ENCODE peak calls at places on chromosomes 6 and 20, in six cellular contexts. One of them, this sample, is unnamed.

GRCh38 chr6:28648878-28649375 is 123.2 kb downstream of the GPX5 start:
- DNase-seq in brain microvascular endothelial cell: peak; percentile 7
- DNase-seq in breast epithelium: no peak
- DNase-seq in CD8-positive, alpha-beta memory T cell: no peak
- DNase-seq in aorta: no peak
- DNase-seq in CD8-positive, alpha-beta T cell: no peak
- DNase-seq in this sample: no peak

GRCh38 chr6:120545353-120545752 is 788.9 kb downstream of the TBC1D32 start:
- DNase-seq in CD8-positive, alpha-beta T cell: no peak
- DNase-seq in brain microvascular endothelial cell: no peak
- DNase-seq in aorta: no peak
- DNase-seq in CD8-positive, alpha-beta memory T cell: no peak
- DNase-seq in breast epithelium: no peak
- DNase-seq in this sample: no peak

GRCh38 chr20:14721926-14722325 is 384.5 kb upstream of the FLRT3 start:
- DNase-seq in aorta: no peak
- DNase-seq in CD8-positive, alpha-beta T cell: no peak
- DNase-seq in brain microvascular endothelial cell: no peak
- DNase-seq in breast epithelium: no peak
- DNase-seq in CD8-positive, alpha-beta memory T cell: no peak
- DNase-seq in this sample: no peak

GRCh38 chr20:2544211-2544610 is 7.8 kb downstream of the TMC2 start:
- DNase-seq in breast epithelium: no peak
- DNase-seq in aorta: no peak
- DNase-seq in CD8-positive, alpha-beta memory T cell: no peak
- DNase-seq in CD8-positive, alpha-beta T cell: no peak
- DNase-seq in brain microvascular endothelial cell: no peak
- DNase-seq in this sample: no peak

GRCh38 chr20:7742479-7742878 is 197.8 kb downstream of the HAO1 start:
- DNase-seq in CD8-positive, alpha-beta memory T cell: no peak
- DNase-seq in breast epithelium: no peak
- DNase-seq in brain microvascular endothelial cell: peak; percentile 57
- DNase-seq in aorta: no peak
- DNase-seq in CD8-positive, alpha-beta T cell: no peak
- DNase-seq in this sample: peak; percentile 18

GRCh38 chr20:878511-879307 is 37.4 kb downstream of the ANGPT4 start:
- DNase-seq in CD8-positive, alpha-beta T cell: no peak
- DNase-seq in brain microvascular endothelial cell: no peak
- DNase-seq in breast epithelium: no peak
- DNase-seq in CD8-positive, alpha-beta memory T cell: no peak
- DNase-seq in aorta: no peak
- DNase-seq in this sample: no peak

GRCh38 chr20:43571310-43571709 is 12.5 kb downstream of the SGK2 start:
- DNase-seq in aorta: no peak
- DNase-seq in brain microvascular endothelial cell: no peak
- DNase-seq in CD8-positive, alpha-beta T cell: no peak
- DNase-seq in breast epithelium: no peak
- DNase-seq in CD8-positive, alpha-beta memory T cell: no peak
- DNase-seq in this sample: no peak

GRCh38 chr6:56958481-56958880 is 3.6 kb downstream of the BEND6 start:
- DNase-seq in brain microvascular endothelial cell: no peak
- DNase-seq in CD8-positive, alpha-beta T cell: no peak
- DNase-seq in breast epithelium: no peak
- DNase-seq in aorta: no peak
- DNase-seq in CD8-positive, alpha-beta memory T cell: no peak
- DNase-seq in this sample: no peak

GRCh38 chr6:10322991-10323390 is 91.9 kb downstream of the TFAP2A start:
- DNase-seq in CD8-positive, alpha-beta T cell: no peak
- DNase-seq in CD8-positive, alpha-beta memory T cell: no peak
- DNase-seq in breast epithelium: no peak
- DNase-seq in brain microvascular endothelial cell: no peak
- DNase-seq in aorta: no peak
- DNase-seq in this sample: no peak

GRCh38 chr6:78909391-78909790 is 42.0 kb downstream of the IRAK1BP1 start:
- DNase-seq in CD8-positive, alpha-beta T cell: no peak
- DNase-seq in CD8-positive, alpha-beta memory T cell: no peak
- DNase-seq in brain microvascular endothelial cell: peak; percentile 13
- DNase-seq in breast epithelium: no peak
- DNase-seq in aorta: no peak
- DNase-seq in this sample: no peak

GRCh38 chr6:158409451-158409850 is 97.2 kb downstream of the TULP4 start:
- DNase-seq in CD8-positive, alpha-beta T cell: no peak
- DNase-seq in breast epithelium: no peak
- DNase-seq in brain microvascular endothelial cell: peak; percentile 34
- DNase-seq in CD8-positive, alpha-beta memory T cell: no peak
- DNase-seq in aorta: no peak
- DNase-seq in this sample: no peak

GRCh38 chr6:158410784-158411183 is 98.5 kb downstream of the TULP4 start:
- DNase-seq in brain microvascular endothelial cell: no peak
- DNase-seq in breast epithelium: no peak
- DNase-seq in aorta: no peak
- DNase-seq in CD8-positive, alpha-beta T cell: no peak
- DNase-seq in CD8-positive, alpha-beta memory T cell: no peak
- DNase-seq in this sample: no peak

GRCh38 chr6:158408013-158408412 is 95.7 kb downstream of the TULP4 start:
- DNase-seq in CD8-positive, alpha-beta T cell: no peak
- DNase-seq in brain microvascular endothelial cell: no peak
- DNase-seq in CD8-positive, alpha-beta memory T cell: no peak
- DNase-seq in aorta: no peak
- DNase-seq in breast epithelium: no peak
- DNase-seq in this sample: no peak

GRCh38 chr6:158406736-158407135 is 94.5 kb downstream of the TULP4 start:
- DNase-seq in aorta: no peak
- DNase-seq in brain microvascular endothelial cell: no peak
- DNase-seq in CD8-positive, alpha-beta memory T cell: no peak
- DNase-seq in breast epithelium: no peak
- DNase-seq in CD8-positive, alpha-beta T cell: no peak
- DNase-seq in this sample: no peak

DNA sequence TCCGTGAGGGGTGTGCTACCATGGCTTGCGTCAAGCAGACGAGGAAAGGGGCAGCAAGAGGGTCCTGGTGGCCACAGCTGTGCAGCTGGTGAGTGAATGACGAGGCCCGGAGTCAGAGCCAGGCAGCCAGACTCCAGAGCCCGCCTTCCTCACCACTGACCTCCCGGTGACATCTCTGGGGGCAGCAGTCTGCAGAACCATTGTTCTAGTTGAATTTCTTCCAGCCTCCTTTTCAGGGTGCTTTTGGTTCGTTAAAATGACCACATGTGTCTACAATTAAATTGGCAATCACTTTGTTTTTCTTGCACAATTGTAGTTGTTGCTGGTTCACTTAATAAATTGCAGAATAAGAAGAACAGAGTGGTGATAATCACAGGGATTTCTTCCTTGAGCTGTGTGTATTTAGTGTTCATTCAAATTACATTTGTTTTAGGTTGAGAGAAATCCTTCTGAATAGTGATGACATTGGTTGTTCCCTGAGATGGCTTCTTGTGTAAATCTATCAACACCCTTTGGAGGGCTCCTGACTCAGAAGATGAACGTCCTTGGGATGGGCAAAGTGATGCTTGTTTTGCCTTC is 96.4 kb downstream of the TULP4 start:
- DNase-seq in brain microvascular endothelial cell: peak; percentile 84
- DNase-seq in CD8-positive, alpha-beta memory T cell: no peak
- DNase-seq in CD8-positive, alpha-beta T cell: no peak
- DNase-seq in breast epithelium: no peak
- DNase-seq in aorta: peak; percentile 66
- DNase-seq in this sample: no peak
- H3K27ac ChIP-seq in brain microvascular endothelial cell: peak overlapping the region; percentile 87
- H3K27ac ChIP-seq in CD8-positive, alpha-beta memory T cell: no peak overlapping the region
- H3K27ac ChIP-seq in CD8-positive, alpha-beta T cell: no peak overlapping the region
- H3K27ac ChIP-seq in breast epithelium: peak overlapping the region; percentile 55
- H3K27ac ChIP-seq in aorta: no peak overlapping the region
- H3K27ac ChIP-seq in this sample: no peak overlapping the region

DNA sequence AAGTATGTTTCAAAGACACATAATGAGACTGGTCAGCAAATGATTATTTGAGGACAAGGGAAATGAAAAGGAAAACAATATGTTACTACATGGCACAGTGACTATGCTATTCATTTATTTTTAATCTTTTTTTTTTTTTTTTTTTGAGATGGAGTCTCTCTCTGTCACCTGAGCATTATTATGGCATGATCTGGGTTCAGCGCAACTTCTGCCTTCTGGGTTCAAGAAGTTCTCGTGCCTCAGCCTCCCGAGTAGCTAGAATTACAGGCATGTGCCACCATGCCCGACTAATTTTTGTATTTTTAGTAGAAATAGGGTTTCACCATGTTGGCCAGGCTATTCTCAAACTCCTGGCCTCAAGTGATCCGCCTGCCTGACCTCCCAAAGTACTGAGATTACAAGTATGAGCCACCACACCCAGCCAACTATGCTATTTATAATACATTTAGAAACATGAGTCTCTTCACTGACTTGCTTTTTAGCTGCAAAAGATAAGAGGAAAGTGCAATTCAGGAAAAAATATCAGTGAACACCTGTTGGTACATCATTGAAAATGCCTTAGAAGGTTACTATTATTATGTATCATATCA is 3.4 kb downstream of the CALHM4 start:
- DNase-seq in brain microvascular endothelial cell: peak; percentile 28
- DNase-seq in aorta: no peak
- DNase-seq in CD8-positive, alpha-beta T cell: no peak
- DNase-seq in CD8-positive, alpha-beta memory T cell: no peak
- DNase-seq in breast epithelium: no peak
- DNase-seq in this sample: no peak
- H3K27ac ChIP-seq in brain microvascular endothelial cell: peak overlapping the region; percentile 54
- H3K27ac ChIP-seq in aorta: no peak overlapping the region
- H3K27ac ChIP-seq in CD8-positive, alpha-beta T cell: no peak overlapping the region
- H3K27ac ChIP-seq in CD8-positive, alpha-beta memory T cell: no peak overlapping the region
- H3K27ac ChIP-seq in breast epithelium: no peak overlapping the region
- H3K27ac ChIP-seq in this sample: peak overlapping the region; percentile 58

DNA sequence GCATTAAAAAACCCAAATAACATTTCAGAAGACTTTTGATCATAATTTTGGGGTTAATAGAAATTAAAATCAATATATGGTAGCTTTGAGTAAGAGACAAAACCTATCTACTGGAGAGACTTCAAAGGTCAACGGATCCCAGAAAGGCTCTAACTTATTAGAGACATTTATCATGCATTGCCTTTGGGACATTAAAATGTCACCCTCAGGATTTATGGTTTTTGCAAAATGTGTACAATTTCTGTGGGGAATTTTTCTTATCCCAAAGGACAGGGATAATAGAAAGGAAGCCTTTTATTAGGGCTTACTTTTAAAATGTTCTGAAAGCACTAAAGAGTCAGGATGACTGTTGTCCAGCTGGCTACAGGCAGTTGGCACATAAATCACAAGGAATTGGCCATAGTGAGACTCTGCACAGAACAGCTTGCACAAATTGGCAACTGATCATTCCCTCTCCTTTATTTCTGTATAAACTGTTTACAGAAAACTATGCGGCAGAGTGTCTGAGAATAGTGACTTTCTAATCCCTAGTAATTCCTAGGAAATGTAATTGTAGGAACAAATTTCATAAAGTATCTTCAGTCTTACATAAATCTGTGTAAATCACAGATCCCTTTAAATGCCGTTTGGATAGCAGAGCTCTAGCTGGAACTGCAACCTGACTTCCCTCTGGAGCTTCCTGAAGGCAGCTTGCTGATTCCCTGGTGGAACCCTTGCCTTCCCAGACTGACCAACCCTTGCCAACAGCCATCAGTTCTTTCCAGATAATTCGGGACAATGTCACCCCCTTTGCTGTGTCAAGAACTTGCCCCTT is 201.1 kb upstream of the PREP start:
- DNase-seq in brain microvascular endothelial cell: no peak
- DNase-seq in breast epithelium: no peak
- DNase-seq in CD8-positive, alpha-beta memory T cell: no peak
- DNase-seq in CD8-positive, alpha-beta T cell: no peak
- DNase-seq in aorta: no peak
- DNase-seq in this sample: no peak
- H3K27ac ChIP-seq in brain microvascular endothelial cell: no peak overlapping the region
- H3K27ac ChIP-seq in breast epithelium: peak overlapping the region; percentile 8
- H3K27ac ChIP-seq in CD8-positive, alpha-beta memory T cell: no peak overlapping the region
- H3K27ac ChIP-seq in CD8-positive, alpha-beta T cell: no peak overlapping the region
- H3K27ac ChIP-seq in aorta: no peak overlapping the region
- H3K27ac ChIP-seq in this sample: peak overlapping the region; percentile 20

DNA sequence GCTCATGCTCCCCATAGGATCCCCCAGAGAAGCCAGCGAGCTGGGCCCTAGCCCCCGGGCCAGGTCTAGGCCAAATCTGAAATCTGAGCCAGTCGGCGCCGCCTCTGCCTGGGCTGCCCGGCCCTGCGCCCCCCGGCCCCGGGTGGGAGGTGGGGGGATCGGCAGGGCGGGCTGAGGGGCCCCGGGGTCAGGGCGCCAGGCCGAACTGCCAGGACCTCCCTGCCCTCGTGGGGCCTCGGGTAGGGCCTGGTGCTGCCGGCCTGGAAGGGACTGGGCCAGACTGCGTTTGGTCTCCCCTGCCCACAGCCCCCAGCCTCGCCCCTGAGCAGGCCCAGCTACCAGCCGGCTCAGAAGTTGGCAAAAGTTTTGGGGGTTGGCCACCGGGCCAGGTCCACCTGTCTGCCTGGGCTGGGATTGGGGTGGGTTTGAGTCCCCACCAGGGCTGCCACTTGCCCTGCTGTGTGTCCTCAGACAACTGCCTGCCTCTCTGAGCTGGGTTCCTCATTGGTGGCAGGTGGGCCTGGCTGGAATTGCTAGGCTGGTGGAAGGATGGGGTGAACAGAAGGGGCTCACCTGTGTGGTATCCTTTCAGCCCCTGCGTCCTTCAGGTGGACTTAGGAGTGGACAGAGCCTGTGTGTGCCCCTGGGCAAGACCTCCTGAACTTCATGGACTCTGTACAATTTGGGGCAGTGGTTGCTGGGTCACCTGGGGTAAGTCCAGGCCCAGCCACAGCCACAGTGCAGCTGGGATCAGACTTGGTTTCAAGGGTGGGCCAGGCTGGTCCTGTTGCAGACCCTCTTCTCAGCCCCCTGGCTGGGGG is 796 bp downstream of the SRC start:
- DNase-seq in brain microvascular endothelial cell: no peak
- DNase-seq in CD8-positive, alpha-beta memory T cell: no peak
- DNase-seq in CD8-positive, alpha-beta T cell: no peak
- DNase-seq in aorta: no peak
- DNase-seq in breast epithelium: no peak
- DNase-seq in this sample: no peak
- H3K27ac ChIP-seq in brain microvascular endothelial cell: no peak overlapping the region
- H3K27ac ChIP-seq in CD8-positive, alpha-beta memory T cell: no peak overlapping the region
- H3K27ac ChIP-seq in CD8-positive, alpha-beta T cell: no peak overlapping the region
- H3K27ac ChIP-seq in aorta: peak overlapping the region; percentile 71
- H3K27ac ChIP-seq in breast epithelium: peak overlapping the region; percentile 97
- H3K27ac ChIP-seq in this sample: peak overlapping the region; percentile 84

This sample was measured in epithelial cell of prostate.